ENCODE peak calls at places on chromosome 10, in ten cellular contexts. V is HepG2, U is A549, L is right lobe of liver, X is breast epithelium, E is sigmoid colon, D is body of pancreas, H is HCT116, W is gastrocnemius medialis, O is IMR-90. K is an unnamed sample.

GRCh38 chr10:96289218-96289910 is 14.9 kb upstream of the DNTT start:
- DNase-seq in V (no peak), U (no peak), L (no peak), X (no peak), E (no peak), D (no peak), H (no peak), W (no peak), O (no peak), K (no peak)

GRCh38 chr10:3116508-3117100 is 49.3 kb downstream of the PFKP start:
- DNase-seq in V (peak; percentile 22), U (no peak), L (no peak), X (no peak), E (no peak), D (no peak), H (no peak), W (no peak), O (no peak), K (no peak)

GRCh38 chr10:101032637-101033201 is 1.7 kb downstream of the SFXN3 start:
- DNase-seq in V (peak; percentile 44), U (peak; percentile 65), L (no peak), X (peak; percentile 49), E (peak; percentile 88), D (peak; percentile 74), H (peak; percentile 60), W (no peak), O (peak; percentile 91), K (peak; percentile 94)

GRCh38 chr10:77608281-77608680 is 29.3 kb downstream of the KCNMA1 start:
- DNase-seq in V (no peak), U (no peak), L (no peak), X (no peak), E (peak; percentile 46), D (no peak), H (no peak), W (no peak), O (no peak), K (no peak)

GRCh38 chr10:86821600-86821999 is 65.2 kb downstream of the BMPR1A start:
- DNase-seq in V (no peak), U (no peak), L (no peak), X (no peak), E (no peak), D (no peak), H (no peak), W (no peak), O (peak; percentile 83), K (no peak)

GRCh38 chr10:11145498-11145855 is 127.8 kb downstream of the CELF2 start:
- DNase-seq in V (no peak), U (no peak), L (no peak), X (no peak), E (no peak), D (no peak), H (no peak), W (no peak), O (no peak), K (peak; percentile 79)

GRCh38 chr10:58220769-58221448 is 46.8 kb downstream of the IPMK start:
- DNase-seq in V (no peak), U (no peak), L (no peak), X (no peak), E (no peak), D (no peak), H (no peak), W (no peak), O (peak; percentile 70), K (no peak)

GRCh38 chr10:88456730-88457129 is 126.4 kb downstream of the RNLS start:
- DNase-seq in V (no peak), U (no peak), L (no peak), X (no peak), E (no peak), D (no peak), H (no peak), W (no peak), O (peak; percentile 62), K (peak; percentile 78)

GRCh38 chr10:92572362-92573090 is 1.4 kb downstream of the IDE start:
- DNase-seq in V (no peak), U (no peak), L (no peak), X (no peak), E (no peak), D (no peak), H (no peak), W (no peak), O (no peak), K (peak; percentile 15)

GRCh38 chr10:44858988-44859387 is 52.1 kb upstream of the TMEM72 start:
- DNase-seq in V (no peak), U (no peak), L (no peak), X (no peak), E (no peak), D (no peak), H (no peak), W (no peak), O (peak; percentile 8), K (no peak)

GRCh38 chr10:44854693-44855350 is 56.3 kb upstream of the TMEM72 start:
- DNase-seq in V (no peak), U (no peak), L (no peak), X (no peak), E (no peak), D (no peak), H (no peak), W (no peak), O (no peak), K (no peak)

GRCh38 chr10:44859546-44860285 is 51.4 kb upstream of the TMEM72 start:
- DNase-seq in V (no peak), U (no peak), L (no peak), X (no peak), E (no peak), D (no peak), H (no peak), W (no peak), O (no peak), K (no peak)

GRCh38 chr10:44858017-44858371 is 53.1 kb upstream of the TMEM72 start:
- DNase-seq in V (no peak), U (no peak), L (no peak), X (no peak), E (no peak), D (no peak), H (no peak), W (no peak), O (no peak), K (no peak)

DNA sequence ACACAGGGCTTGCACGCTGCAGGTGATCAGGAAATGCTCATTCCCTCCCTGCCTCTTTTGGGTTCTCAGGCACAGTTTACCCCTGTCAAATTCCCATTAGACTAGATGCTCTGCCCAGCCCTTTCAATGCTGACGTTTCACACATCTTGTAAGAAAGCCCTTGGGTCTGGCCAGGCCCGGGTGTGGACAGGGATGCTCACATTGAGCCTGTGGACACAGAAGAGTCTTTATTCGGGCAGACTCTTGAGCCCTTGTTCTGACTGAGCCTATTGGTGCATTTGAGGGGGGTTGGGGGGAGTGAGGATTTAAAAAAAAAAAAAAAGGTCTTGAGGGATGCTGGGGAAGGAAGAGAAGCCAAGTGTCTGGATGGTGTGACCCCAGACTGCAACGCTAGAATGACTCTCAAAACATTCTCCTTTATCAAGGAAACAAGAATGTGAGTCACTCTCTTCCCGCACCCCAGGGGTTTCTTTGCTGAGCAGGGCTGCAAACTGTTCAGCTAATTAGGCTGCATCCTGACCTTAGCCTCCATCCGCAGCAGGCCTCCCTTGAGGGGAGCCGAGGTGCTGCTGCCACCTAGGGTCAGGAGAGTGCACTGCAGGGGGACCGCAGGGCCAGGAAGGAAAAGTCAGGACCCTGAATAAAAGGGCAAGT is 53.6 kb upstream of the TMEM72 start:
- DNase-seq in V (peak; percentile 18), U (peak; percentile 41), L (no peak), X (no peak), E (peak; percentile 77), D (peak; percentile 63), H (no peak), W (peak; percentile 25), O (peak; percentile 84), K (peak; percentile 91)
- TF ChIP-seq POLR2A in V (no peak), U (no peak), L (no peak), X (no peak), E (no peak), D (no peak), H (no peak), W (no peak), O (no peak), K (no peak)

GRCh38 chr10:118341678-118342637 is at the start of gene FAM204A:
- DNase-seq in V (peak; percentile 88), U (peak; percentile 93), L (peak; percentile 93), X (peak; percentile 95), E (peak; percentile 96), D (peak; percentile 92), H (peak; percentile 93), W (peak; percentile 87), O (peak; percentile 90), K (peak; percentile 96)
- TF ChIP-seq POLR2A in V (peak; percentile 75), U (peak; percentile 67), L (peak; percentile 51), X (peak; percentile 68), E (peak; percentile 31), D (peak; percentile 74), H (peak; percentile 80), W (peak; percentile 48), O (peak; percentile 56), K (peak; percentile 66)

GRCh38 chr10:34104829-34105572 is 710.1 kb downstream of the PARD3 start:
- DNase-seq in V (no peak), U (no peak), L (no peak), X (no peak), E (no peak), D (no peak), H (no peak), W (no peak), O (no peak), K (no peak)

GRCh38 chr10:34098817-34099567 is 716.1 kb downstream of the PARD3 start:
- DNase-seq in V (no peak), U (no peak), L (no peak), X (no peak), E (no peak), D (no peak), H (no peak), W (no peak), O (peak; percentile 50), K (no peak)

GRCh38 chr10:34101001-34101400 is 714.1 kb downstream of the PARD3 start:
- DNase-seq in V (no peak), U (no peak), L (no peak), X (no peak), E (no peak), D (no peak), H (no peak), W (no peak), O (no peak), K (no peak)

GRCh38 chr10:34102917-34103506 is 712.1 kb downstream of the PARD3 start:
- DNase-seq in V (no peak), U (no peak), L (no peak), X (no peak), E (no peak), D (no peak), H (no peak), W (no peak), O (peak; percentile 87), K (no peak)

DNA sequence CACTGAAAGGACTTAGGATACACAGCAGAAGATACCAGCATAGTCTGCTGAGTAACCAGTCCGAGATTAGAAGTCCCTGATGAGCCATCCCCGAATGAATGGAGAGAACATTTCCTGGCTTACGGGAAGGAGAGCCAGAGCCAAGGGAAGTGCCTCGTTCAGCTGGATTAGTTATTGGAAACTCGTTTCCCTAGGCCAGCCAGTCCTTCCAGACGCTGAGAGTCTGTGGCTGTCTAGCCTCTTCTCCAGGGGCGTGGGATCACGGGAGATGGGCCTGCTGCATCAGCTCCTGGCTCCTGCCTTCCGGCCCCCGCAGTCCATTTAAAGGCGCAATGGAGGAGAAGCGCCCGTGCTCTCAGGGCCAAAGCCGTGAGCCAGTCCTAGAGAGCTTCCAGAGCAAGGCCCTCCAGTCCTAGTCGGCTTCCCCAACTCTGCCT is 712.8 kb downstream of the PARD3 start:
- DNase-seq in V (no peak), U (no peak), L (no peak), X (peak; percentile 35), E (peak; percentile 93), D (peak; percentile 34), H (no peak), W (peak; percentile 12), O (peak; percentile 78), K (no peak)
- TF ChIP-seq POLR2A in V (no peak), U (no peak), L (no peak), X (no peak), E (no peak), D (no peak), H (no peak), W (no peak), O (no peak), K (no peak)

GRCh38 chr10:56360967-56361841 is at the start of gene ZWINT:
- DNase-seq in V (peak; percentile 92), U (peak; percentile 97), L (peak; percentile 97), X (peak; percentile 89), E (peak; percentile 96), D (peak; percentile 96), H (peak; percentile 88), W (peak; percentile 77), O (peak; percentile 95), K (peak; percentile 97)
- TF ChIP-seq POLR2A in V (peak; percentile 84), U (peak; percentile 59), L (peak; percentile 45), X (no peak), E (no peak), D (peak; percentile 54), H (peak; percentile 85), W (no peak), O (peak; percentile 56), K (peak; percentile 91)